ENCODE peak calls at places on chromosome 13, in four cellular contexts. One of them, this sample, is unnamed.

GRCh38 chr13:45367358-45367757 is 26.4 kb upstream of the TPT1 start:
- DNase-seq in GM12891: peak; percentile 75
- DNase-seq in HL-60: peak; percentile 55
- DNase-seq in GM12892: peak; percentile 61
- DNase-seq in this sample: peak; percentile 76

GRCh38 chr13:40490086-40490723 is 176.2 kb downstream of the FOXO1 start:
- DNase-seq in GM12891: no peak
- DNase-seq in HL-60: no peak
- DNase-seq in GM12892: no peak
- DNase-seq in this sample: no peak

GRCh38 chr13:33615436-33615835 is 202.5 kb upstream of the RFC3 start:
- DNase-seq in GM12891: no peak
- DNase-seq in HL-60: no peak
- DNase-seq in GM12892: no peak
- DNase-seq in this sample: no peak

GRCh38 chr13:107518292-107518691 is 697.0 kb downstream of the LIG4 start:
- DNase-seq in GM12891: no peak
- DNase-seq in HL-60: no peak
- DNase-seq in GM12892: no peak
- DNase-seq in this sample: no peak

GRCh38 chr13:99093997-99094396 is 106.7 kb upstream of the UBAC2 start:
- DNase-seq in GM12891: no peak
- DNase-seq in HL-60: no peak
- DNase-seq in GM12892: no peak
- DNase-seq in this sample: no peak

GRCh38 chr13:40672310-40673060 is 6.0 kb upstream of the FOXO1 start:
- DNase-seq in GM12891: no peak
- DNase-seq in HL-60: no peak
- DNase-seq in GM12892: no peak
- DNase-seq in this sample: no peak

GRCh38 chr13:37510441-37510840 is 88.1 kb downstream of the POSTN start:
- DNase-seq in GM12891: no peak
- DNase-seq in HL-60: no peak
- DNase-seq in GM12892: no peak
- DNase-seq in this sample: no peak

GRCh38 chr13:37534181-37534580 is 64.4 kb downstream of the POSTN start:
- DNase-seq in GM12891: no peak
- DNase-seq in HL-60: no peak
- DNase-seq in GM12892: no peak
- DNase-seq in this sample: no peak

GRCh38 chr13:35127466-35127865 is 185.4 kb downstream of the NBEA start:
- DNase-seq in GM12891: no peak
- DNase-seq in HL-60: no peak
- DNase-seq in GM12892: no peak
- DNase-seq in this sample: no peak

GRCh38 chr13:29452773-29453574 is 142.5 kb downstream of the SLC7A1 start:
- DNase-seq in GM12891: no peak
- DNase-seq in HL-60: no peak
- DNase-seq in GM12892: no peak
- DNase-seq in this sample: no peak

GRCh38 chr13:80363890-80364503 is 23.1 kb upstream of the SPRY2 start:
- DNase-seq in GM12891: no peak
- DNase-seq in HL-60: no peak
- DNase-seq in GM12892: no peak
- DNase-seq in this sample: no peak

GRCh38 chr13:84655677-84656076 is 773.4 kb upstream of the SLITRK1 start:
- DNase-seq in GM12891: no peak
- DNase-seq in HL-60: no peak
- DNase-seq in GM12892: no peak
- DNase-seq in this sample: no peak

GRCh38 chr13:33235078-33235477 is 50.5 kb downstream of the STARD13 start:
- DNase-seq in GM12891: no peak
- DNase-seq in HL-60: no peak
- DNase-seq in GM12892: no peak
- DNase-seq in this sample: no peak

GRCh38 chr13:105139380-105140285 is 1395.8 kb downstream of the EFNB2 start:
- DNase-seq in GM12891: peak; percentile 25
- DNase-seq in HL-60: peak; percentile 95
- DNase-seq in GM12892: no peak
- DNase-seq in this sample: peak; percentile 57

GRCh38 chr13:104442541-104442940 is 1376.3 kb upstream of the SLC10A2 start:
- DNase-seq in GM12891: no peak
- DNase-seq in HL-60: no peak
- DNase-seq in GM12892: no peak
- DNase-seq in this sample: no peak

GRCh38 chr13:39634956-39635355 is 20.5 kb upstream of the COG6 start:
- DNase-seq in GM12891: no peak
- DNase-seq in HL-60: no peak
- DNase-seq in GM12892: no peak
- DNase-seq in this sample: no peak

GRCh38 chr13:113069861-113070805 is 35.5 kb upstream of the F7 start:
- DNase-seq in GM12891: no peak
- DNase-seq in HL-60: no peak
- DNase-seq in GM12892: no peak
- DNase-seq in this sample: no peak

GRCh38 chr13:37207646-37208045 is 102.2 kb upstream of the CSNK1A1L start:
- DNase-seq in GM12891: no peak
- DNase-seq in HL-60: no peak
- DNase-seq in GM12892: no peak
- DNase-seq in this sample: no peak

GRCh38 chr13:19985219-19985556 is 26.7 kb downstream of the ZMYM2 start:
- DNase-seq in GM12891: no peak
- DNase-seq in HL-60: no peak
- DNase-seq in GM12892: no peak
- DNase-seq in this sample: no peak

GRCh38 chr13:102911336-102911735 is 65.5 kb downstream of the ERCC5 start:
- DNase-seq in GM12891: no peak
- DNase-seq in HL-60: no peak
- DNase-seq in GM12892: no peak
- DNase-seq in this sample: no peak

GRCh38 chr13:82713681-82714405 is 1168.4 kb downstream of the SLITRK1 start:
- DNase-seq in GM12891: no peak
- DNase-seq in HL-60: no peak
- DNase-seq in GM12892: no peak
- DNase-seq in this sample: no peak

GRCh38 chr13:60164490-60164889 is 762 bp upstream of the DIAPH3 start:
- DNase-seq in GM12891: no peak
- DNase-seq in HL-60: no peak
- DNase-seq in GM12892: no peak
- DNase-seq in this sample: no peak

GRCh38 chr13:30616927-30617314 is 799 bp upstream of the USPL1 start:
- DNase-seq in GM12891: no peak
- DNase-seq in HL-60: peak; percentile 81
- DNase-seq in GM12892: peak; percentile 21
- DNase-seq in this sample: peak; percentile 82

DNA sequence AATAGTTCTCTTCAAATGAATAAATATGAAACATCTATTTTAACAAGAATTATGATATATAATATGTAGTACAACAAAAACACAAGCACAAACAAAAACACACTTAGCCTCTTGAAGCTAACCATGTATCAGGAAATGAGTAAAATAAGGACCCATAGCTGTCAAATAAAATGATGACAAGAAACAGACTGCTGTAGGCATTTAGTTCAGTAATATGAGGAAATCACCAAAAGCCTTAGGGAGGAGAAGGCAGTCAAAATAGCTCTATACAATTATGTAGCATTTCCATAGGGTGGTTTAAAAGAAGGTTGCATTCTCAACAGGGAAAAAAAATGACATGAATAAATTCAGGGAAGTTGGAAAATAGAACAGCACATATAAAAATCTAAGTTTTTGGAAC is 163.4 kb downstream of the PCDH20 start:
- DNase-seq in GM12891: no peak
- DNase-seq in HL-60: no peak
- DNase-seq in GM12892: no peak
- DNase-seq in this sample: no peak
- TF ChIP-seq POLR2AphosphoS5 in GM12891: no peak
- TF ChIP-seq POLR2AphosphoS5 in HL-60: no peak
- TF ChIP-seq POLR2AphosphoS5 in GM12892: no peak
- TF ChIP-seq POLR2AphosphoS5 in this sample: no peak

GRCh38 chr13:91348906-91349435 is 1.5 kb downstream of the MIR17HG start:
- DNase-seq in GM12891: peak; percentile 56
- DNase-seq in HL-60: peak; percentile 92
- DNase-seq in GM12892: peak; percentile 57
- DNase-seq in this sample: peak; percentile 91
- TF ChIP-seq POLR2AphosphoS5 in GM12891: peak; percentile 20
- TF ChIP-seq POLR2AphosphoS5 in HL-60: peak; percentile 82
- TF ChIP-seq POLR2AphosphoS5 in GM12892: no peak
- TF ChIP-seq POLR2AphosphoS5 in this sample: no peak

DNA sequence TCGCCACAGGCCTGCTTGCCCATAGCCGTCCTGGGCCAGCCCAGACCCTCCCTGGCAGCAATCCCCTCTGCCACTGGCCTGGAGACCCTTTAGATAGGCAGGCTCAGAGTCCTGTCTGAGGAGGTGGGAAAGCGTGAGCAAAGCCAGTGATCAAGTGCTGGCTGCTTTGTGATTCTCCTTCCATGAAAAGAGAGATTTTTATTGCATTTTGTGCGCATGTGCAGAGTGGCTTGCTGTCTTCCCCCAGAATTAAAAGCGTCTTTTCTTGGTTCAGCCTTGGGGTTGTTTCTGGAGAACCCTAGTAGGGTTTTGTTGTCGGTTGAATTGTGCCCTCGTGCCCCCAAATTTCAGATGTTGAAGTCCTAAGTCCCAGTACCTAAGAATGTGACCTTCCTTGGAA is 44.9 kb upstream of the DCT start:
- DNase-seq in GM12891: no peak
- DNase-seq in HL-60: no peak
- DNase-seq in GM12892: no peak
- DNase-seq in this sample: no peak
- TF ChIP-seq POLR2AphosphoS5 in GM12891: no peak
- TF ChIP-seq POLR2AphosphoS5 in HL-60: no peak
- TF ChIP-seq POLR2AphosphoS5 in GM12892: no peak
- TF ChIP-seq POLR2AphosphoS5 in this sample: no peak

DNA sequence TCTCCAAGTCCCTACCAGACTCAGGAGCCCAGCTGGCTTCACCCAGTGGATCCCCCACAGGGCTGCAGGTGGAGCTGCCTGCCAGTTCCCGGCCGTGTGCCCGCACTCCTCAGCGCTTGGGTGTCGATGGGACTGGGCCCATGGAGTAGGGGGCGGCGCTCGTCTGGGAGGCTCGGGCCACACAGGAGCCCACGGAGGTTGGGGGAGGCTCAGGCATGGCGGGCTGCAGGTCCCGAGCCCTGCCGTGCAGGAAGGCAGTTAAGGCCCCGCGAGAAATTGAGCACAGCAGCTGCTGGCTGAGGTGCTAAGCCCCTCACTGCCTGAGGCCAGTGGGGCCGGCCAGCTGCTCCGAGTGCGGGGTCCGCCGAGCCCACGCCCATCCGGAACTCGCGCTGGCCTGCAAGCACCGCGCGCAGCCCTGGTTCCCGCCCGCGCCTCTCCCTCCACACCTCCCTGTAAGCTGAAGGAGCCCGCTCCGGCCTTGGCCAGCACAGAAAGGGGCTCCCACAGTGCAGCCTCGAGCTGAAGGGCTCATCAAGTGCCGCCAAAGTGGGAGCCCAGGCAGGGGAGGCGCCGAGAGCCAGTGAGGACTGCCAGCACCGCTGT is 1771.1 kb downstream of the OLFM4 start:
- DNase-seq in GM12891: no peak
- DNase-seq in HL-60: no peak
- DNase-seq in GM12892: no peak
- DNase-seq in this sample: no peak
- TF ChIP-seq POLR2AphosphoS5 in GM12891: no peak
- TF ChIP-seq POLR2AphosphoS5 in HL-60: no peak
- TF ChIP-seq POLR2AphosphoS5 in GM12892: no peak
- TF ChIP-seq POLR2AphosphoS5 in this sample: no peak